ENCODE peak calls at places on chromosomes 6 and 20, in ten cellular contexts. O is astrocyte; Z is pancreas; P is mucosa of descending colon; X is adrenal gland; H is effector memory CD4-positive, alpha-beta T cell; R is upper lobe of left lung; N is MM.1S; F is neural progenitor cell; V is adipocyte. S is an unnamed sample. For H3K4me1, the result is how much of the 10 kb centered on the place peaks cover.

GRCh38 chr6:85015396-85015990 is 251.1 kb upstream of the TBX18 start:
- DNase-seq in F (peak), O (peak), Z (peak), P (peak), X (peak), V (peak), N (no peak), R (peak), H (no peak), S (no peak)

GRCh38 chr6:153090241-153090930 is 40.7 kb downstream of the RGS17 start:
- DNase-seq in P (no peak), H (no peak), O (peak), X (no peak), Z (no peak), R (no peak), N (peak), V (peak), F (no peak), S (no peak)

GRCh38 chr6:69936674-69937363 is 70.5 kb downstream of the COL19A1 start:
- DNase-seq in V (peak), X (no peak), Z (peak), O (peak), F (no peak), N (no peak), H (no peak), P (no peak), R (no peak), S (peak)

GRCh38 chr6:116100419-116101297 is at the start of gene NT5DC1:
- DNase-seq in V (peak), P (peak), F (peak), X (peak), Z (peak), N (peak), O (peak), H (peak), R (peak), S (peak)

GRCh38 chr20:17023036-17023435 is 203.8 kb upstream of the PCSK2 start:
- DNase-seq in X (no peak), P (no peak), O (no peak), Z (no peak), H (no peak), V (no peak), N (no peak), F (peak), R (no peak), S (no peak)

GRCh38 chr6:30591008-30591407 is 19.8 kb downstream of the ABCF1 start:
- DNase-seq in H (no peak), N (no peak), R (peak), X (no peak), V (peak), Z (no peak), P (no peak), F (no peak), O (peak), S (peak)

GRCh38 chr20:11246251-11246775 is 572.5 kb upstream of the JAG1 start:
- DNase-seq in X (no peak), H (no peak), P (no peak), Z (no peak), F (no peak), V (no peak), N (no peak), R (no peak), O (no peak), S (no peak)

GRCh38 chr6:131657630-131658111 is 20.6 kb downstream of the ENPP3 start:
- DNase-seq in Z (no peak), R (no peak), V (peak), H (no peak), F (no peak), N (no peak), P (no peak), X (no peak), O (peak), S (no peak)

GRCh38 chr6:79981647-79982046 is 22.8 kb upstream of the TTK start:
- DNase-seq in P (no peak), N (no peak), H (no peak), O (no peak), F (no peak), X (no peak), V (no peak), R (no peak), Z (no peak), S (no peak)

GRCh38 chr6:165556116-165556843 is 106.8 kb downstream of the PDE10A start:
- DNase-seq in O (peak), P (no peak), Z (peak), H (no peak), F (no peak), X (no peak), V (no peak), N (no peak), R (peak), S (peak)

GRCh38 chr6:143196525-143197225 is 136.0 kb downstream of the AIG1 start:
- DNase-seq in N (no peak), Z (no peak), H (no peak), X (peak), O (peak), V (no peak), R (no peak), F (peak), P (no peak), S (no peak)

GRCh38 chr6:69290116-69290515 is 506.7 kb downstream of the LMBRD1 start:
- DNase-seq in O (no peak), F (no peak), V (no peak), X (no peak), N (no peak), P (no peak), Z (no peak), H (no peak), R (no peak), S (no peak)

GRCh38 chr6:44456070-44456965 is 68.8 kb downstream of the CDC5L start:
- DNase-seq in P (no peak), F (peak), V (peak), H (no peak), O (peak), N (peak), R (peak), Z (peak), X (peak), S (no peak)

GRCh38 chr20:52383995-52384621 is 192.5 kb upstream of the ZFP64 start:
- DNase-seq in X (no peak), R (peak), F (no peak), H (no peak), N (no peak), O (no peak), P (no peak), Z (no peak), V (no peak), S (no peak)

GRCh38 chr20:35871311-35871771 is 83.0 kb downstream of the SCAND1 start:
- DNase-seq in Z (no peak), X (peak), V (peak), H (no peak), O (peak), P (no peak), F (no peak), R (no peak), N (no peak), S (peak)

GRCh38 chr6:119276211-119276610 is 73.3 kb downstream of the MAN1A1 start:
- DNase-seq in O (no peak), H (no peak), N (no peak), F (no peak), V (peak), X (no peak), P (no peak), Z (no peak), R (no peak), S (no peak)

GRCh38 chr6:128350416-128351254 is 169.8 kb downstream of the PTPRK start:
- DNase-seq in F (no peak), N (no peak), O (peak), Z (no peak), X (no peak), P (no peak), V (peak), H (no peak), R (no peak), S (no peak)

GRCh38 chr6:107635058-107635515 is 145.2 kb downstream of the SOBP start:
- DNase-seq in P (no peak), X (no peak), O (no peak), H (no peak), Z (no peak), N (no peak), V (no peak), R (no peak), F (no peak), S (no peak)

GRCh38 chr6:116840091-116840490 is 11.2 kb upstream of the GPRC6A start:
- DNase-seq in R (no peak), X (no peak), Z (no peak), N (no peak), P (no peak), F (no peak), O (peak), V (peak), H (no peak), S (no peak)

GRCh38 chr6:158262755-158263154 is 49.5 kb upstream of the TULP4 start:
- DNase-seq in O (no peak), H (no peak), F (no peak), Z (no peak), X (no peak), N (no peak), V (no peak), P (no peak), R (no peak), S (no peak)

GRCh38 chr6:107653183-107653580 is 163.3 kb downstream of the SOBP start:
- DNase-seq in F (no peak), N (no peak), V (no peak), P (no peak), Z (no peak), H (no peak), R (no peak), O (no peak), X (no peak), S (no peak)

GRCh38 chr20:32893878-32894483 is 35.3 kb downstream of the EFCAB8 start:
- DNase-seq in X (no peak), R (no peak), O (no peak), N (no peak), V (peak), F (peak), H (no peak), P (no peak), Z (no peak), S (no peak)

GRCh38 chr20:8043687-8044278 is 24.2 kb upstream of the TMX4 start:
- DNase-seq in O (peak), P (no peak), X (no peak), F (peak), N (peak), V (peak), Z (peak), R (no peak), H (no peak), S (peak)

GRCh38 chr6:1832358-1832757 is 222.6 kb downstream of the FOXC1 start:
- DNase-seq in H (no peak), X (no peak), V (no peak), N (no peak), F (no peak), R (no peak), P (no peak), Z (no peak), O (no peak), S (no peak)

GRCh38 chr6:106143582-106144139 is 57.5 kb downstream of the PRDM1 start:
- DNase-seq in X (no peak), F (no peak), N (peak), V (no peak), Z (no peak), R (no peak), H (no peak), P (no peak), O (no peak), S (no peak)
- H3K4me1 ChIP-seq in X (under half), F (under half), N (half or more), V (under half), Z (under half), R (under half), H (under half), P (under half), O (under half), S (under half)

DNA sequence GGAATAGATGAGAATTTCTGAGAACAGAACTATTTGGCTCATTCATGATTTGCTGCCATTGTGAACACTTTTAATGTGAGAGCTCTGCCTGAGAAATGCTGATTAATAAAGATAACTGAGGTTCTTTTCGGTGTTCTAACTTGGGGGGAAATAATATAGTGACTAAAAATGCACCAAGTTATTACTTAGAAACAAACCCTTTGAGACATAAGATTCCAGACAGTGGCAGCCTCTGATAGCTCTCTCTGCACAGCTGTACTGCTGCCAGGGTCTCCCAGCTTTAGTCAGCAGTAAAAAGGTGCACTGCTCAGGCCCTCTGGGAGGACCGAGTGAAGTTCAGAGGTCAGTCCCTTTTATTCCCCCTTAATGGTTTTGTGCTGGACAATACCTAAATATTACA is 2.5 kb upstream of the PRDM1 start:
- DNase-seq in R (no peak), Z (no peak), P (no peak), V (peak), F (no peak), X (no peak), N (peak), H (no peak), O (no peak), S (no peak)
- H3K4me1 ChIP-seq in R (under half), Z (under half), P (under half), V (under half), F (half or more), X (under half), N (under half), H (half or more), O (under half), S (under half)

GRCh38 chr20:34363062-34364012 is at the start of gene ITCH:
- DNase-seq in R (peak), F (peak), P (peak), O (peak), X (peak), V (peak), H (peak), N (peak), Z (peak), S (peak)

GRCh38 chr20:34365765-34366213 is 2.7 kb downstream of the ITCH start:
- DNase-seq in P (no peak), F (no peak), X (no peak), N (peak), Z (no peak), H (no peak), V (no peak), R (peak), O (no peak), S (no peak)

GRCh38 chr20:34367155-34367554 is 4.1 kb downstream of the ITCH start:
- DNase-seq in H (no peak), Z (no peak), V (no peak), R (no peak), P (no peak), N (no peak), F (no peak), X (no peak), O (no peak), S (no peak)

GRCh38 chr20:34362502-34363061 is 491 bp upstream of the ITCH start:
- DNase-seq in H (no peak), F (no peak), P (no peak), O (no peak), V (no peak), R (no peak), X (no peak), Z (no peak), N (no peak), S (no peak)

DNA sequence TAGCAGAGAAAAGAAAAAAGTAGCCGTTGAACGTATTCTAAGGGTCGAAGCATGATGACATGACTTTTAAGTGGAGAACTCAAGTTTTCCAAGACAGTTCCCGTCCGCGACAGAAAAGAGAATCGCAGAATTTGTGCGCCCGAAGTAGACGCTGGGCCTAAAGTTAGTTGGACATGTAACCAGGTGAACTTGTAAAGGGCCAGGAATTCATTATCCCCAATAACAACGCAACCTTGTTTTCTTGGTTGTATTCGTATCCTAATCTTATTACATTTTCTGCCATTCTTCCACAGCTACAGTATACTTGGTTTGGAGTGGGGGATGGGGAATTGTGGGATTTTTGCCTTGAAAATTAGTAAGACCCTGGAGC is 925 bp downstream of the ITCH start:
- DNase-seq in F (no peak), R (no peak), O (peak), Z (no peak), N (peak), P (no peak), V (peak), H (no peak), X (peak), S (no peak)
- H3K4me1 ChIP-seq in F (under half), R (under half), O (under half), Z (under half), N (under half), P (under half), V (half or more), H (under half), X (under half), S (under half)

GRCh38 chr20:63695419-63696310 is 787 bp upstream of the TNFRSF6B start:
- DNase-seq in Z (peak), H (no peak), X (peak), F (no peak), V (no peak), P (peak), R (no peak), O (no peak), N (no peak), S (no peak)
- H3K4me1 ChIP-seq in Z (under half), H (under half), X (under half), F (under half), V (under half), P (half or more), R (under half), O (under half), N (under half), S (under half)

GRCh38 chr6:167933290-167933689 is 64.2 kb upstream of the KIF25 start:
- DNase-seq in O (no peak), V (no peak), X (no peak), H (no peak), Z (no peak), P (no peak), R (no peak), N (no peak), F (no peak), S (no peak)
- H3K4me1 ChIP-seq in O (under half), V (under half), X (under half), H (under half), Z (under half), P (under half), R (under half), N (under half), F (under half), S (under half)

DNA sequence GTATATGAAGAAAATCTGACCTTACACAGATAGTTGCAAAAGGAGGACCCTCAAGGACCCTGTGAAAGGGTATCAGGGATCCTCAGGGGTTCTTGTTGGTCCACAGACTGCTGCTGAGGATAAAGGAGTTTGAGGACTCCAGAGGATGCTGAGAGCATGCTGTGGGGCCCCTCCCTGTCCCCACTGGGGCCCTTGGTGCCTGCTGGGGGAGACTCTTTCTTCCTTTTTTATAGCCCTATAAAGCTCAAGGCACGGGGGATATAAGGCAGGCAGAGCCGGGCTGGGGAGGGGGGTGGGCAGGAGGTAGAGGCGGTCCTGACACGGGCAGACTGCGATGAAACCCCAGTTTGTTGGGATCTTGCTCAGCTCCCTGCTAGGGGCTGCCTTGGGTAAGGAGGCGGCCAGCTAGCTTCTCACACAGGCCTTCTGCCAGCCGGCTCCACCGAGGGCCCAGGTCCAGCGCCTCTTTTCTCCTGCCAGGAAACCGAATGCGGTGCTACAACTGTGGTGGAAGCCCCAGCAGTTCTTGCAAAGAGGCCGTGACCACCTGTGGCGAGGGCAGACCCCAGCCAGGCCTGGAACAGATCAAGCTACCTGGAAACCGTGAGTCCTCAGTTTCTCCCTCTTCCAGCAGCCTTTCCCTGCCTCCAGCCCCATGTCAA is at the start of gene LY6G6D:
- DNase-seq in H (no peak), F (no peak), O (no peak), V (no peak), P (no peak), X (no peak), N (no peak), R (no peak), Z (no peak), S (no peak)
- H3K4me1 ChIP-seq in H (under half), F (under half), O (under half), V (under half), P (under half), X (under half), N (under half), R (under half), Z (under half), S (under half)

GRCh38 chr6:12339022-12339421 is 48.9 kb downstream of the EDN1 start:
- DNase-seq in P (no peak), Z (no peak), V (no peak), X (no peak), N (no peak), F (no peak), O (no peak), H (no peak), R (no peak), S (no peak)
- H3K4me1 ChIP-seq in P (under half), Z (under half), V (under half), X (under half), N (under half), F (under half), O (under half), H (under half), R (under half), S (under half)

GRCh38 chr6:139149383-139149782 is 14.5 kb downstream of the HECA start:
- DNase-seq in F (no peak), Z (no peak), O (peak), P (no peak), X (no peak), H (no peak), V (no peak), N (no peak), R (no peak), S (no peak)
- H3K4me1 ChIP-seq in F (half or more), Z (under half), O (under half), P (under half), X (under half), H (half or more), V (under half), N (under half), R (half or more), S (under half)

GRCh38 chr6:29520232-29520631 is 32.5 kb upstream of the MAS1L start:
- DNase-seq in V (no peak), R (no peak), X (no peak), N (no peak), F (no peak), H (no peak), O (no peak), P (no peak), Z (no peak), S (no peak)
- H3K4me1 ChIP-seq in V (under half), R (under half), X (under half), N (under half), F (under half), H (under half), O (under half), P (under half), Z (under half), S (under half)

DNA sequence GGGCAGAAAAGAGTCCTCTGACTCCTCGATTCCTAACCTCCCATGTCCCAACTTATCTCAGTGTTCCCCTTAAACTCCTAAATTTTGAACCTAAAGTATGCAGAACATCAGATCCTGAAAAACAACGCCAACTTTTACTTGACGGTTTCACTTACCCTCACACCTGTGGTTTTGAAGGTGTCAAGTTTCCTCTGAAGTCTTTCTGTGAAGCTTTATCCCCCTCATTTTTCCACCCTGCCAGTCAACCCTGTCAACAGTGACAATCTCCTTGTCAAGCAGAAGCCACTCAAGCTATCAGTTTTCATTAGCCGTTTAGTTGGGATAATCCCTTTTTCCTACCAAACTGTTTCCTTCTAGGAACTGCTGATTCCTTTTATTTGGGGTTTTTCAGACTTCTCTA is 245.4 kb upstream of the PREP start:
- DNase-seq in V (no peak), R (no peak), N (no peak), H (no peak), Z (no peak), X (no peak), F (peak), O (no peak), P (no peak), S (no peak)
- H3K4me1 ChIP-seq in V (under half), R (under half), N (under half), H (under half), Z (under half), X (under half), F (under half), O (under half), P (under half), S (under half)

S was measured in prostate gland.